ENCODE peak calls at places on chromosomes 7 and 10, in nine cellular contexts. D is T-helper 2 cell; E is ELR; S is M059J; A is epithelial cell of proximal tubule; U is activated effector memory CD4-positive, alpha-beta T cell treated with Interleukin-2 at 50 U/mL for 16 hours; P is NT2/D1; G is fibroblast of lung; L is PC-9. H is an unnamed sample.

GRCh38 chr7:30471205-30471604 is 7.4 kb downstream of the NOD1 start:
- DNase-seq in E (no peak), L (no peak), A (no peak), U (no peak), G (no peak), P (no peak), S (no peak), D (no peak), H (no peak)

GRCh38 chr7:116433246-116433645 is 66.3 kb upstream of the CAV2 start:
- DNase-seq in G (peak), E (no peak), D (no peak), A (no peak), S (peak), U (no peak), P (no peak), L (no peak), H (no peak)

GRCh38 chr10:117241541-117242462 is 888 bp downstream of the SLC18A2 start:
- DNase-seq in E (no peak), U (no peak), D (no peak), S (no peak), A (no peak), L (no peak), P (no peak), G (no peak), H (no peak)

GRCh38 chr10:480928-481551 is 208.4 kb downstream of the DIP2C start:
- DNase-seq in A (no peak), E (no peak), D (no peak), P (no peak), L (no peak), U (no peak), G (peak), S (no peak), H (peak)

GRCh38 chr10:70778267-70778924 is 6.8 kb downstream of the TBATA start:
- DNase-seq in A (no peak), P (no peak), E (no peak), U (no peak), L (no peak), G (no peak), D (no peak), S (no peak), H (no peak)

GRCh38 chr10:9848981-9849380 is 1168.7 kb upstream of the CELF2 start:
- DNase-seq in L (no peak), A (no peak), D (no peak), U (no peak), S (no peak), E (no peak), P (no peak), G (no peak), H (no peak)

GRCh38 chr10:99370993-99371392 is 41.8 kb downstream of the CNNM1 start:
- DNase-seq in E (peak), D (no peak), G (no peak), L (no peak), A (no peak), S (peak), P (no peak), U (no peak), H (peak)

GRCh38 chr7:33485746-33486491 is 356.6 kb downstream of the BBS9 start:
- DNase-seq in P (no peak), S (peak), U (no peak), A (no peak), G (no peak), L (no peak), D (no peak), E (peak), H (no peak)

GRCh38 chr7:130852867-130853266 is 118.9 kb upstream of the KLF14 start:
- DNase-seq in U (no peak), S (no peak), P (no peak), A (no peak), D (no peak), E (no peak), L (no peak), G (no peak), H (no peak)

GRCh38 chr10:83012866-83013265 is 1126.4 kb upstream of the GHITM start:
- DNase-seq in E (peak), L (no peak), D (no peak), G (no peak), U (no peak), S (peak), P (peak), A (no peak), H (no peak)

GRCh38 chr10:70509376-70509775 is 30.8 kb downstream of the PALD1 start:
- DNase-seq in E (no peak), S (no peak), D (no peak), P (no peak), U (no peak), A (no peak), L (no peak), G (no peak), H (no peak)

GRCh38 chr10:6580279-6581029 is 378 bp upstream of the PRKCQ start:
- DNase-seq in L (peak), P (no peak), U (peak), G (peak), A (no peak), E (peak), S (peak), D (peak), H (peak)

GRCh38 chr10:37434091-37434490 is 308.7 kb downstream of the ANKRD30A start:
- DNase-seq in S (peak), E (peak), U (no peak), L (no peak), A (no peak), P (no peak), G (no peak), D (no peak), H (no peak)

GRCh38 chr7:101882595-101883564 is 65.5 kb downstream of the CUX1 start:
- DNase-seq in A (peak), G (peak), S (peak), L (peak), P (no peak), D (no peak), E (peak), U (no peak), H (peak)

GRCh38 chr7:22677680-22678079 is 49.3 kb upstream of the IL6 start:
- DNase-seq in E (no peak), A (no peak), L (no peak), G (no peak), P (no peak), U (no peak), D (no peak), S (no peak), H (no peak)

GRCh38 chr10:50637003-50637579 is 13.3 kb upstream of the SGMS1 start:
- DNase-seq in U (no peak), A (no peak), D (no peak), P (no peak), L (no peak), G (peak), E (peak), S (peak), H (no peak)

H was measured in SK-N-DZ.